ENCODE peak calls at places on chromosomes 1 and 21, in six cellular contexts. U is heart right ventricle, S is colonic mucosa, R is GM23248, I is suprapubic skin, Z is kidney. E is an unnamed sample.

GRCh38 chr1:36008546-36009197 is 75.2 kb upstream of the TEKT2 start:
- DNase-seq in U (no peak), S (no peak), R (peak; percentile 9), I (no peak), Z (no peak), E (peak; percentile 17)

GRCh38 chr1:172089768-172090510 is 248.6 kb downstream of the DNM3 start:
- DNase-seq in U (peak; percentile 41), S (peak; percentile 70), R (peak; percentile 74), I (no peak), Z (peak; percentile 76), E (peak; percentile 7)

GRCh38 chr1:85344256-85344694 is 67.8 kb upstream of the BCL10 start:
- DNase-seq in U (no peak), S (no peak), R (peak; percentile 73), I (no peak), Z (no peak), E (no peak)

GRCh38 chr1:145985502-145986439 is 10.6 kb downstream of the TXNIP start:
- DNase-seq in U (peak; percentile 45), S (no peak), R (peak; percentile 54), I (peak; percentile 67), Z (no peak), E (no peak)

GRCh38 chr1:156578006-156578405 is 1.5 kb upstream of the TTC24 start:
- DNase-seq in U (no peak), S (no peak), R (no peak), I (no peak), Z (no peak), E (no peak)

GRCh38 chr21:33011462-33011861 is 14.3 kb upstream of the OLIG2 start:
- DNase-seq in U (no peak), S (no peak), R (peak; percentile 95), I (no peak), Z (no peak), E (peak; percentile 36)

GRCh38 chr21:34912022-34912933 is 136.8 kb downstream of the RUNX1 start:
- DNase-seq in U (no peak), S (no peak), R (peak; percentile 20), I (no peak), Z (no peak), E (no peak)

GRCh38 chr1:40782371-40782956 is 1.1 kb upstream of the KCNQ4 start:
- DNase-seq in U (peak; percentile 54), S (peak; percentile 72), R (no peak), I (no peak), Z (peak; percentile 80), E (no peak)

GRCh38 chr1:40039245-40039756 is 1.2 kb upstream of the CAP1 start:
- DNase-seq in U (no peak), S (no peak), R (no peak), I (no peak), Z (no peak), E (no peak)

GRCh38 chr1:99662581-99663208 is 16.8 kb downstream of the PALMD start:
- DNase-seq in U (peak; percentile 65), S (peak; percentile 30), R (peak; percentile 97), I (peak; percentile 90), Z (peak; percentile 85), E (no peak)

GRCh38 chr1:39301606-39302005 is 97.1 kb downstream of the MACF1 start:
- DNase-seq in U (no peak), S (no peak), R (no peak), I (no peak), Z (no peak), E (no peak)

GRCh38 chr1:183758913-183759312 is 46.0 kb upstream of the RGL1 start:
- DNase-seq in U (no peak), S (no peak), R (no peak), I (no peak), Z (no peak), E (no peak)

GRCh38 chr1:167630568-167631385 is 745 bp downstream of the RCSD1 start:
- DNase-seq in U (no peak), S (no peak), R (no peak), I (no peak), Z (no peak), E (no peak)

GRCh38 chr1:167627615-167627864 is 2.5 kb upstream of the RCSD1 start:
- DNase-seq in U (no peak), S (no peak), R (no peak), I (no peak), Z (no peak), E (no peak)

GRCh38 chr1:167629681-167630567 is at the start of gene RCSD1:
- DNase-seq in U (peak; percentile 74), S (no peak), R (peak; percentile 69), I (no peak), Z (peak; percentile 84), E (no peak)

GRCh38 chr1:167627865-167628641 is 2.0 kb upstream of the RCSD1 start:
- DNase-seq in U (no peak), S (no peak), R (no peak), I (no peak), Z (no peak), E (no peak)

DNA sequence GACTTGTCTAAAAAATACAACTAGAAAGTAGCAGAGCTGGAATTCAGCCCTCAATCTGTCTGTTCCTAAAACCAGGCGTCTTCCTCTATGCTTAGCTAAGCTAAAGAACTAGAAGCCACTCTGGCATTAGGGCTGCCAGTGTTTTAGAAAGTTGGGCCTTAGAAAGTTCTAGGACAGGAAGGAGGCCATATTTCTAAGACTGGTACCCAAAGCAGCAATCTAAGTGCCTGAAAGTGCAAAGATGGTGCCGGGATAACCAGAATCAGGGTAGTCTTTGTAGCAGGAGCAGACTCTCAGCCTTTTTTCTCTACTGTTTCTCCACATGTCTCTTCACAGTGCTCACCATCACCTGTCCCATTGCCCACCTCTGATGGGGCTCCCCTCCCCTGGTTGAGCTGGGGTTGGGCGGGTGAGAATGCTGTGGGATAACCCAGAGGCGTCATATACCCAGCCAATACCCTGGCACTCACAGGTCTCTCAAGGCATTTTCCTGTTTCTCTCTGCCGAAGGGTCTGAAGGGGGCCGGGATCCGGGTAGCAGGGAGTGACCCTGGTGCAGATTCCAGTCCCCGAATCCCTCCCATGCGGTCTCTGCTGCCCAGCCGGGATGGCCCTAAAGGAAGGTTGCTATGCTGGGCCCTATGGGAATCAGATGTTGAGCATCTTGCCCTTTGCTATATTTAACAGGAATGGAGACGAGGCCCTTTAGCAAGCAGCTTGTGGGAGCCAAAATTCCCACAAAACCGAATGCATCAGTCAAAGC is 1.1 kb upstream of the RCSD1 start:
- DNase-seq in U (no peak), S (no peak), R (no peak), I (no peak), Z (no peak), E (no peak)
- H3K27ac ChIP-seq in U (peak overlapping the region; percentile 96), S (peak overlapping the region; percentile 88), R (no peak overlapping the region), I (peak overlapping the region; percentile 2), Z (peak overlapping the region; percentile 62), E (no peak overlapping the region)

GRCh38 chr1:26696191-26696644 is 403 bp downstream of the ARID1A start:
- DNase-seq in U (peak; percentile 46), S (no peak), R (no peak), I (peak; percentile 66), Z (peak; percentile 84), E (no peak)

GRCh38 chr1:26697441-26697977 is 1.7 kb downstream of the ARID1A start:
- DNase-seq in U (no peak), S (no peak), R (peak; percentile 39), I (no peak), Z (peak; percentile 74), E (no peak)

GRCh38 chr1:26697978-26698849 is 2.4 kb downstream of the ARID1A start:
- DNase-seq in U (peak; percentile 33), S (peak; percentile 74), R (peak; percentile 94), I (peak; percentile 64), Z (peak; percentile 82), E (peak; percentile 56)

GRCh38 chr1:26695417-26696190 is at the start of gene ARID1A:
- DNase-seq in U (peak; percentile 97), S (peak; percentile 95), R (peak; percentile 98), I (peak; percentile 97), Z (peak; percentile 99), E (peak; percentile 56)

DNA sequence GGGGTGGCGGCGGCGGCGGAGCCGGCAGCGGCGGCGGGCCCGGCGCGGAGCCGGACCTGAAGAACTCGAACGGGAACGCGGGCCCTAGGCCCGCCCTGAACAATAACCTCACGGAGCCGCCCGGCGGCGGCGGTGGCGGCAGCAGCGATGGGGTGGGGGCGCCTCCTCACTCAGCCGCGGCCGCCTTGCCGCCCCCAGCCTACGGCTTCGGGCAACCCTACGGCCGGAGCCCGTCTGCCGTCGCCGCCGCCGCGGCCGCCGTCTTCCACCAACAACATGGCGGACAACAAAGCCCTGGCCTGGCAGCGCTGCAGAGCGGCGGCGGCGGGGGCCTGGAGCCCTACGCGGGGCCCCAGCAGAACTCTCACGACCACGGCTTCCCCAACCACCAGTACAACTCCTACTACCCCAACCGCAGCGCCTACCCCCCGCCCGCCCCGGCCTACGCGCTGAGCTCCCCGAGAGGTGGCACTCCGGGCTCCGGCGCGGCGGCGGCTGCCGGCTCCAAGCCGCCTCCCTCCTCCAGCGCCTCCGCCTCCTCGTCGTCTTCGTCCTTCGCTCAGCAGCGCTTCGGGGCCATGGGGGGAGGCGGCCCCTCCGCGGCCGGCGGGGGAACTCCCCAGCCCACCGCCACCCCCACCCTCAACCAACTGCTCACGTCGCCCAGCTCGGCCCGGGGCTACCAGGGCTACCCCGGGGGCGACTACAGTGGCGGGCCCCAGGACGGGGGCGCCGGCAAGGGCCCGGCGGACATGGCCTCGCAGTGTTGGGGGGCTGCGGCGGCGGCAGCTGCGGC is 1.0 kb downstream of the ARID1A start:
- DNase-seq in U (peak; percentile 45), S (peak; percentile 32), R (peak; percentile 60), I (peak; percentile 75), Z (peak; percentile 87), E (no peak)
- H3K4me1 ChIP-seq in U (peaks cover 61% of the 10 kb centered on the region), S (peaks cover 33% of the 10 kb centered on the region), R (peaks cover 56% of the 10 kb centered on the region), I (peaks cover 62% of the 10 kb centered on the region), Z (peaks cover 42% of the 10 kb centered on the region), E (peaks cover 60% of the 10 kb centered on the region)

GRCh38 chr1:16183157-16183556 is 27.3 kb upstream of the EPHA2 start:
- DNase-seq in U (no peak), S (no peak), R (peak; percentile 99), I (peak; percentile 84), Z (no peak), E (no peak)

GRCh38 chr1:16186655-16187235 is 25.7 kb downstream of the ARHGEF19 start:
- DNase-seq in U (no peak), S (no peak), R (no peak), I (no peak), Z (no peak), E (no peak)

GRCh38 chr1:16181887-16182719 is 26.2 kb upstream of the EPHA2 start:
- DNase-seq in U (peak; percentile 85), S (peak; percentile 74), R (peak; percentile 96), I (peak; percentile 93), Z (peak; percentile 97), E (no peak)

GRCh38 chr1:16183765-16184556 is 28.1 kb upstream of the EPHA2 start:
- DNase-seq in U (no peak), S (no peak), R (no peak), I (no peak), Z (peak; percentile 69), E (no peak)

GRCh38 chr1:16184557-16185303 is 27.7 kb downstream of the ARHGEF19 start:
- DNase-seq in U (no peak), S (no peak), R (no peak), I (no peak), Z (no peak), E (peak; percentile 89)
- H3K27ac ChIP-seq in U (no peak overlapping the region), S (no peak overlapping the region), R (no peak overlapping the region), I (peak overlapping the region; percentile 78), Z (no peak overlapping the region), E (peak overlapping the region; percentile 25)

GRCh38 chr1:206687251-206687914 is 2.7 kb downstream of the MAPKAPK2 start:
- DNase-seq in U (no peak), S (no peak), R (no peak), I (no peak), Z (no peak), E (no peak)
- H3K4me1 ChIP-seq in U (peaks cover 69% of the 10 kb centered on the region), S (peaks cover 11% of the 10 kb centered on the region), R (peaks cover 46% of the 10 kb centered on the region), I (peaks cover 65% of the 10 kb centered on the region), Z (peaks cover 45% of the 10 kb centered on the region), E (peaks cover 29% of the 10 kb centered on the region)